ENCODE peak calls at places on chromosome 3, in seven cellular contexts. D is CD8-positive, alpha-beta T cell; A is cardiac fibroblast; J is Panc1; I is PC-9; O is GM06990; C is fibroblast of mammary gland. E is an unnamed sample.

GRCh38 chr3:24846286-24846860 is 351.7 kb upstream of the THRB start:
- DNase-seq in J (no peak), A (no peak), D (no peak), O (no peak), C (no peak), I (no peak), E (no peak)

GRCh38 chr3:101853465-101853864 is 4.2 kb downstream of the NFKBIZ start:
- DNase-seq in C (no peak), A (peak), J (no peak), I (no peak), D (no peak), O (no peak), E (no peak)

GRCh38 chr3:64148955-64149653 is 76.2 kb downstream of the PRICKLE2 start:
- DNase-seq in O (no peak), D (no peak), C (no peak), A (no peak), J (no peak), I (no peak), E (no peak)

GRCh38 chr3:61702453-61702852 is 141.1 kb downstream of the PTPRG start:
- DNase-seq in C (no peak), I (no peak), D (no peak), A (no peak), J (no peak), O (no peak), E (no peak)

GRCh38 chr3:425094-425493 is 228.5 kb downstream of the CHL1 start:
- DNase-seq in C (peak), D (no peak), A (no peak), O (no peak), J (no peak), I (no peak), E (no peak)

GRCh38 chr3:143155756-143156155 is 36.2 kb downstream of the CHST2 start:
- DNase-seq in A (no peak), D (no peak), O (no peak), J (no peak), C (no peak), I (no peak), E (no peak)

GRCh38 chr3:197298341-197298857 is at the start of gene DLG1:
- DNase-seq in O (peak), J (peak), A (peak), D (peak), C (peak), I (peak), E (peak)

GRCh38 chr3:172580680-172581079 is 57.5 kb upstream of the TNFSF10 start:
- DNase-seq in I (no peak), J (no peak), C (no peak), A (no peak), O (peak), D (no peak), E (peak)

GRCh38 chr3:41742127-41742526 is 219.8 kb downstream of the ULK4 start:
- DNase-seq in A (no peak), C (no peak), I (no peak), O (no peak), J (no peak), D (no peak), E (no peak)

GRCh38 chr3:53303957-53304356 is 43.4 kb downstream of the DCP1A start:
- DNase-seq in O (no peak), C (peak), I (no peak), D (no peak), J (no peak), A (no peak), E (no peak)

GRCh38 chr3:65732060-65732933 is 306.4 kb downstream of the MAGI1 start:
- DNase-seq in C (peak), D (no peak), J (peak), A (peak), I (peak), O (peak), E (peak)

GRCh38 chr3:177945999-177946398 is 590.2 kb upstream of the KCNMB2 start:
- DNase-seq in I (no peak), A (no peak), O (no peak), D (no peak), J (no peak), C (no peak), E (no peak)

GRCh38 chr3:152444029-152444641 is 175.4 kb downstream of the MBNL1 start:
- DNase-seq in O (peak), C (peak), D (no peak), I (peak), J (peak), A (peak), E (peak)

GRCh38 chr3:114722530-114722929 is 424.6 kb downstream of the ZBTB20 start:
- DNase-seq in C (no peak), D (no peak), A (no peak), I (no peak), O (no peak), J (no peak), E (no peak)

GRCh38 chr3:171971919-171972526 is 67.4 kb upstream of the FNDC3B start:
- DNase-seq in I (peak), C (peak), D (no peak), A (peak), O (no peak), J (no peak), E (no peak)

GRCh38 chr3:154095832-154096421 is 25.3 kb upstream of the ARHGEF26 start:
- DNase-seq in I (no peak), A (peak), O (no peak), D (no peak), C (peak), J (no peak), E (no peak)

GRCh38 chr3:14411988-14412387 is 9.6 kb downstream of the SLC6A6 start:
- DNase-seq in I (no peak), A (no peak), O (no peak), C (no peak), D (no peak), J (no peak), E (no peak)
- TF ChIP-seq CTCF in I (no peak), A (peak), O (no peak), C (no peak), D (no peak), J (no peak), E (no peak)

GRCh38 chr3:45011756-45012441 is 14.2 kb upstream of the CLEC3B start:
- DNase-seq in I (no peak), D (no peak), J (no peak), O (no peak), C (peak), A (peak), E (no peak)

GRCh38 chr3:45010718-45011355 is 15.3 kb upstream of the CLEC3B start:
- DNase-seq in I (no peak), D (no peak), C (peak), J (no peak), O (no peak), A (peak), E (no peak)

GRCh38 chr3:45008117-45008516 is 18.0 kb upstream of the CLEC3B start:
- DNase-seq in A (peak), D (no peak), C (peak), J (no peak), I (no peak), O (no peak), E (no peak)

GRCh38 chr3:45009868-45010267 is 16.2 kb upstream of the CLEC3B start:
- DNase-seq in C (no peak), A (no peak), D (no peak), J (no peak), I (no peak), O (no peak), E (no peak)

DNA sequence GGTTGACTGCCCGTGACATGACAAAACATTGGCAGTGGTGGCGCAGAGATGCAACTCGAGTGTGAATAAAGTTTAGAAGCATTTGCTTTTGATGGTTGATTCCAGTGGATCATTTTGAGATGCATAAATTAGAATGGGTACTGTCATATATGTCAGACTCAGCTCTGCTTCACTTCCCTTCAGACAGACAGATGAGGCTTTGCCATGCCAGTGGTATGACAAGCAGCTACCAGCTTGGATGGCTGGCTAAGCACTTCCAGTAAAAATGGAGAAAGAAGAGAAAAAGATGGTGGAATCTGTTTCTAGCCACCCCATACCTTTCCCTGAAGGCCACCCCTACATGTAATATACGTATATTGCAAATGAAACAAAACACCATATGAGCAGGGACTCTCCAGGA is 13.5 kb upstream of the CLEC3B start:
- DNase-seq in I (no peak), A (no peak), D (no peak), O (no peak), C (no peak), J (no peak), E (no peak)
- H3K4me3 ChIP-seq in I (no peak), A (no peak), D (no peak), O (no peak), C (no peak), J (no peak), E (no peak)

GRCh38 chr3:148366743-148367410 is 330.8 kb upstream of the AGTR1 start:
- DNase-seq in C (peak), O (no peak), A (peak), I (no peak), J (no peak), D (no peak), E (peak)
- TF ChIP-seq CTCF in C (peak), O (peak), A (no peak), I (no peak), J (peak), D (no peak), E (peak)

DNA sequence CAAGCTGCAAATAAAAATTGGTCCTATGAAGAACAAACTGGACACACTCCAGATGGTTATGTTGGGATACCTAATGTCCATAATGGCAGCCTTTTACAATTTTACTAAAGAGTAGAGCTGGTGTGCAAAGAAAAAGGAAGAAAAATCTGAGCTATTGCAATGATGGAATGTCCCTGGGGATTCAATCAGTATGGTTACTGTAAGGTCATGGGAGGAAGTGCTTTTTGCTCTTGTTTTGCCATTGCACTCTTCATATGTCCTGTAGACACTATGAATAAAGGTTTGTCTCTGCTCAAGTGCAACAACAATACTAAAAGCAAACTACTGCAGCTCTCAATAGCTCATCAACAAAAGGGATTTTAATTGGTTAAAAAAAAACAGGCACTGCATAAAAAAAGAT is 5.4 kb downstream of the PFN2 start:
- DNase-seq in A (peak), I (no peak), O (no peak), D (no peak), J (no peak), C (peak), E (no peak)
- H3K4me3 ChIP-seq in A (no peak), I (no peak), O (no peak), D (no peak), J (no peak), C (no peak), E (no peak)

GRCh38 chr3:125582707-125583106 is 12.6 kb downstream of the OSBPL11 start:
- DNase-seq in A (peak), I (no peak), D (no peak), J (no peak), O (no peak), C (no peak), E (peak)
- TF ChIP-seq CTCF in A (no peak), I (peak), D (no peak), J (peak), O (peak), C (no peak), E (peak)

DNA sequence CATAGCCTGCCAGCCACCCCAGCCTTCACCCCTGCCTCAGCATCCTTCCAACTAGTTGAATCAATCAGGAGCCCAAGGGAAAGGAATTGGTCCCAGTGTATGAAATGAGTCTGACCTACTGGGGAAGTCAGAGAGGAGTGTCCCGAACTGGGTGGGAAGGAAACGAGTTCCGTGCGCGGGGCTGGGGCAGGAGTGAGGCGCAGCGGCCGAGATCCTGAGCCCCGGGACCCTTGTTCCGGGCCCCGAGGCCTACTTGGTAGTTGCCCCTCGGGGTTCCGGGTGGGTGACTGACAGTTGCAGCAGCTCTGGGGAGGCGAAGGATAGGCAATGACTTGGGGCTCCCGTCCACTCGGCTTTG is 1.1 kb upstream of the PLCL2 start:
- DNase-seq in A (no peak), J (no peak), C (peak), D (no peak), I (no peak), O (no peak), E (no peak)
- H3K4me3 ChIP-seq in A (peak), J (peak), C (peak), D (peak), I (peak), O (peak), E (peak)

GRCh38 chr3:160755776-160756304 is at the start of gene PPM1L:
- DNase-seq in O (no peak), J (no peak), C (peak), I (peak), A (peak), D (peak), E (peak)
- TF ChIP-seq CTCF in O (no peak), J (no peak), C (no peak), I (no peak), A (no peak), D (no peak), E (no peak)

GRCh38 chr3:183554377-183554776 is 1.1 kb downstream of the KLHL6 start:
- DNase-seq in C (no peak), D (no peak), I (no peak), O (peak), J (no peak), A (no peak), E (peak)

GRCh38 chr3:183553263-183554026 is 2.1 kb downstream of the KLHL6 start:
- DNase-seq in C (no peak), O (no peak), D (no peak), I (no peak), A (no peak), J (no peak), E (no peak)

GRCh38 chr3:183548262-183548769 is 7.2 kb downstream of the KLHL6 start:
- DNase-seq in J (no peak), D (no peak), C (peak), I (peak), O (no peak), A (peak), E (no peak)

GRCh38 chr3:183555541-183556081 is at the start of gene KLHL6:
- DNase-seq in A (peak), O (peak), D (peak), J (no peak), C (no peak), I (no peak), E (peak)

DNA sequence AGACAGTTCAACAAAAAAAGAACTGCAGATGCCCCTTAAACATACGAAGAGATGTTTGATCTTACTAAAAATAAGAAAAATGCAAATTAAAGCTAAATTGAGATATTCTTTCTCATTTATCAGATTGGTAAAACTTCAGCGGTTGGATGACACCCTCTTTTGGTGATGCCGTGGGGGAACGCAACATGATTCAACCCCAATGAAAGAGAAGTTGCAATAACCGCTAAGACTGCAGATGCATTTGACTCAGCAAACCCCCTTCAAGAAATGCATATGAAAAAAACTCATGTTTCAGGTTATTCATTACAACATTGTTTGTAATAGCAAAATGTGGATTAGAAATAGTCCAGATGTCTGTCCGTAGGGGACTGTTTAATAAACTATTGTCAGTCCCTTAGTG is 3.6 kb downstream of the KLHL6 start:
- DNase-seq in O (no peak), A (no peak), C (no peak), I (no peak), J (no peak), D (no peak), E (peak)
- H3K4me3 ChIP-seq in O (no peak), A (no peak), C (no peak), I (no peak), J (no peak), D (no peak), E (no peak)

GRCh38 chr3:7800006-7800780 is 701.4 kb upstream of the LMCD1 start:
- DNase-seq in D (no peak), I (no peak), C (peak), O (no peak), A (peak), J (no peak), E (no peak)
- TF ChIP-seq CTCF in D (peak), I (peak), C (no peak), O (no peak), A (peak), J (peak), E (no peak)

GRCh38 chr3:120909602-120909878 is 1.5 kb downstream of the STXBP5L start:
- DNase-seq in J (no peak), O (no peak), I (no peak), A (no peak), C (no peak), D (no peak), E (no peak)
- H3K4me3 ChIP-seq in J (no peak), O (no peak), I (no peak), A (peak), C (no peak), D (no peak), E (no peak)